ENCODE peak calls at places on chromosomes 12 and 14, in four cellular contexts. Q is sigmoid colon, R is WTC11, Y is fibroblast of lung. T is an unnamed sample.

GRCh38 chr12:2374092-2374740 is 321.4 kb downstream of the CACNA1C start:
- DNase-seq in Q (peak), Y (peak), R (no peak), T (no peak)

GRCh38 chr12:4899361-4899760 is 10.3 kb upstream of the KCNA1 start:
- DNase-seq in Y (no peak), Q (no peak), R (no peak), T (no peak)

GRCh38 chr12:62919827-62920226 is 15.1 kb downstream of the PPM1H start:
- DNase-seq in Q (no peak), R (no peak), Y (peak), T (peak)

GRCh38 chr12:51924551-51925399 is 17.5 kb downstream of the ACVRL1 start:
- DNase-seq in Y (no peak), Q (no peak), R (no peak), T (no peak)

GRCh38 chr12:30687265-30687986 is 8.2 kb downstream of the IPO8 start:
- DNase-seq in Q (no peak), Y (peak), R (no peak), T (no peak)

GRCh38 chr12:50537538-50537919 is 32.7 kb downstream of the DIP2B start:
- DNase-seq in Q (no peak), Y (peak), R (no peak), T (no peak)

GRCh38 chr14:20429801-20430669 is 5.9 kb downstream of the KLHL33 start:
- DNase-seq in Q (no peak), R (no peak), Y (no peak), T (no peak)

GRCh38 chr14:20472566-20473206 is 3.5 kb downstream of the PNP start:
- DNase-seq in R (no peak), Y (no peak), Q (no peak), T (no peak)

GRCh38 chr12:106022568-106023012 is 116.2 kb downstream of the NUAK1 start:
- DNase-seq in Q (no peak), Y (no peak), R (no peak), T (peak)

GRCh38 chr12:12976366-12976765 is 23.7 kb downstream of the HEBP1 start:
- DNase-seq in Q (peak), Y (peak), R (no peak), T (no peak)

DNA sequence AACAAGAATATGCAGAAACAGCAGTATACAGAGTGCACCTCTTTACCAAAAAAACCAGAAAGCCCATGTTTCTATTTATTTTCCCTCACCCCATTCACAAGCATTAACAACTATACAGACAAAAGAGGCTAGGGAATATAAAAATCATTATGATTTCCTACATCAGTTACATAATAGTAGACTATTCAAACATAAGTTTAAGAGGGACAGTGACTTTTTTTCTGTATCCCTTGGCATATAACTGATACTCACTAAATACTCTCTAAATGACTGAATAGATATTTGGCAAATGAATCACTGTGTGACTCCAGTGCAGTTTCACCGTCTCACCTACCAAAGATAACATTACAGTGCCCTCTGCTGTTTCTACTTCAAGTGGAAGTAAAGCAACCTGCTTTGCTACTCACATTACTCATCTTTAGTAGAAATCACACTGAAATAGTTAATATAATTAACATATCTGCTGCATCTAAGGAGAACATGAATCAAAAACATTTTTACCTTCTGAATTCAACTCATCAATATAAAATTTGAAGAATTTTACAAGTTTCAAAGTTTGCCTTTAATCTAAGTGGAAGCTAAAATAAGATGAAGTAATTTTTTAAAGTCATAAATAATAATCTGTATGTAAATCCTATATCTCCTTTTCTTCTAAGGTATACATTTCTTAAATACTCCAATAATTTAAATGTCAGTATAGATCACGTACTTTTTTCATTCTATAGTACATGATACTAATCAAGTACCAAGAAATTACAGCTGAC is 103.8 kb downstream of the OSBPL8 start:
- DNase-seq in R (no peak), Q (no peak), Y (peak), T (peak)
- TF ChIP-seq CTCF in R (peak), Q (peak), Y (peak), T (peak)

GRCh38 chr12:99627459-99627858 is 20.1 kb upstream of the GARIN6 start:
- DNase-seq in Q (no peak), R (no peak), Y (no peak), T (no peak)
- TF ChIP-seq CTCF in Q (no peak), R (no peak), Y (no peak), T (no peak)

GRCh38 chr14:103317976-103318580 is 16.0 kb upstream of the EIF5 start:
- DNase-seq in Y (no peak), Q (no peak), R (no peak), T (no peak)
- TF ChIP-seq CTCF in Y (no peak), Q (no peak), R (no peak), T (no peak)

GRCh38 chr12:93127107-93127560 is 198.0 kb upstream of the EEA1 start:
- DNase-seq in R (no peak), Q (no peak), Y (no peak), T (no peak)

GRCh38 chr12:93125126-93125525 is 196.0 kb upstream of the EEA1 start:
- DNase-seq in R (no peak), Y (no peak), Q (no peak), T (no peak)

GRCh38 chr12:93122089-93122488 is 193.0 kb upstream of the EEA1 start:
- DNase-seq in Q (no peak), Y (peak), R (no peak), T (no peak)

GRCh38 chr12:93126069-93126474 is 197.0 kb upstream of the EEA1 start:
- DNase-seq in Q (no peak), Y (no peak), R (no peak), T (no peak)

DNA sequence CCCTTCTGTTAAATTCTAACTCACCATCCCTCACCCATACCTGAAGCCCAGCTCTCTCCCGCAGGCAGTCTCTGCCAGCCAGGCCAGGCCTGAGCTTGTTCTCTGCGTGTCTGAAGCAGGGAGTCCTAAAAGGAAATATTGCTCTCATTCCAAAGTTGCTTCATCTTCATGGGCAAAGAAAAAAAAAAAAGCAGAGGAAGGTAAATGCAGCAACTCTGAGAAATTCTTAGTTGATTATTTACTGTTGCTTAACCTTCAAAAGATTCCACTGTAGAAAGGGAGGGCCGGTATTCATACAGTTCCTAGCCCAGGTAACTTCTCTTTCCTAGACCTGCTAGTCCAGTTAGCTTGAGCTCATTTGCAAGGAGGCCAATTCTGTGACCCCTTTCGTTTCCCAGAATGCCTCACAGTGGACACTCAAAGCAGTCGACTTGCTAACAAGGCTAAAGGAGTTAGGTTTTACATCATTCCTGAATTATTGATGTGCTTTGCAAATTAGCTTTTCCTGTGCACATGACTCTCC is 193.5 kb upstream of the EEA1 start:
- DNase-seq in R (no peak), Y (no peak), Q (no peak), T (peak)
- TF ChIP-seq CTCF in R (no peak), Y (no peak), Q (no peak), T (no peak)

DNA sequence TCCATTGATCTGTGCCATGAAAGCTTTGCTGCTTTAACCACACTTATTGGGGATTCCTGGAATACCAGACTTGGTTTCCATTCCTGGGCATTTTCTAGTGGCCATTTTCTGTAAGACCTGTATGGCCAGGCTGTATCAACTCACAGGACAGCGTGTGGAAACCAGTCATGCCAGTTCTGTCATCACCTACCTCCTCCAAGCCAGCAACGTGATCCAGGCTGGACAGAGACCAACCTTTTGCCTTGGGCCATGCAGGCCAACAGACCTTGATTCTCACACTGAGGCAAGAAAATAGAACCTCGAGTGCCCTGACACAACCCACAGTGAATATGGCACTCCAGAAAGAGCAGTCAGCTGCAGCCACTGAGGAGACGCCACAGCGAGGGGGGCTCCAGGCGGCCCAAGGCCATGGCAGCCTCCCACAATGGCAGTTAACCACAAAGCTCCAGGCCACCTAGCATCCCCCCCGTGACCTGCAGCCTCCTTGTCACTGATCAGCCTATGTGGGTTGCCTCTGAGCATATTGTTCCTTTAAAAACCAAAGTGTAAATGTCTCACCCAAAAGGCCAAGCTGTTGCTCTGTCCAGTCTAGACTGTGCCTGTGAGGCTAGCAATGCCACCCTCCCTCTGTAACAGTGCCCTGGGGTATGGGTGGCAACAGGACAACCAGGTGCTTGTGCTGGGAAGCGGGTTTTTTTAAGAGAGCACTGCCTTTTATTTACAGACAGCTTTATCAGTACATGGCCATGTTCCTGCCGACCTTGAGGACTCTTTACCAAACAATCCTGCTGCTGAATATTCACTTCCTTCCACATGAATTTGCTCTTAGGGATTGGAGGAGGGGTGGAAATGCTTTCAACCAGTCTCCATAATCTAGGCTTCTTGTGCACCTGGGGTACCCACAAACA is 168.7 kb upstream of the HIF1A start:
- DNase-seq in Y (no peak), R (no peak), Q (no peak), T (peak)
- TF ChIP-seq CTCF in Y (no peak), R (no peak), Q (no peak), T (no peak)

GRCh38 chr12:19439059-19440018 is at the start of gene AEBP2:
- DNase-seq in R (peak), Q (peak), Y (peak), T (peak)
- TF ChIP-seq CTCF in R (no peak), Q (no peak), Y (no peak), T (no peak)